ENCODE peak calls at places on chromosomes 2 and 18, in seven cellular contexts. F, C, T, H, B, S and W are unnamed samples.

GRCh38 chr18:46622999-46623398 is 34.0 kb downstream of the LOXHD1 start:
- ATAC-seq in F (no peak), B (no peak), H (no peak), S (no peak), T (no peak), C (peak), W (no peak)

GRCh38 chr2:170984079-170984478 is 55.0 kb downstream of the GORASP2 start:
- ATAC-seq in B (peak), T (peak), F (peak), H (no peak), C (no peak), S (peak), W (no peak)

GRCh38 chr2:174666312-174666711 is 68.7 kb upstream of the WIPF1 start:
- ATAC-seq in S (peak), C (no peak), B (no peak), F (no peak), T (no peak), H (peak), W (no peak)

GRCh38 chr2:16628316-16628715 is 37.3 kb downstream of the CYRIA start:
- ATAC-seq in C (no peak), B (no peak), T (no peak), S (peak), H (no peak), F (no peak), W (no peak)

GRCh38 chr2:238968616-238969394 is 120.9 kb downstream of the TWIST2 start:
- ATAC-seq in H (no peak), B (no peak), C (no peak), S (no peak), F (no peak), T (no peak), W (no peak)

GRCh38 chr2:119702203-119702917 is 23.4 kb downstream of the TMEM177 start:
- ATAC-seq in H (no peak), S (no peak), F (no peak), C (no peak), T (no peak), B (no peak), W (no peak)

GRCh38 chr2:161044937-161045336 is 115.3 kb upstream of the TANK start:
- ATAC-seq in T (no peak), B (no peak), H (peak), C (no peak), F (no peak), S (no peak), W (peak)

GRCh38 chr2:203880557-203881125 is 13.1 kb downstream of the CTLA4 start:
- ATAC-seq in H (peak), T (no peak), S (no peak), F (no peak), C (no peak), B (no peak), W (no peak)

GRCh38 chr2:241490825-241491505 is 17.4 kb downstream of the STK25 start:
- ATAC-seq in S (no peak), T (peak), H (no peak), F (peak), B (peak), C (peak), W (no peak)

GRCh38 chr2:54053830-54054229 is 61.6 kb upstream of the ACYP2 start:
- ATAC-seq in H (no peak), B (no peak), T (no peak), F (no peak), S (peak), C (no peak), W (no peak)

GRCh38 chr2:127929449-127929848 is 43.7 kb upstream of the AMMECR1L start:
- ATAC-seq in S (no peak), B (no peak), H (no peak), F (no peak), C (no peak), T (no peak), W (no peak)

GRCh38 chr2:54619660-54620231 is 103.7 kb upstream of the EML6 start:
- ATAC-seq in S (no peak), H (no peak), T (peak), F (no peak), C (no peak), B (no peak), W (no peak)

GRCh38 chr2:169160926-169161481 is 91.6 kb downstream of the DHRS9 start:
- ATAC-seq in B (no peak), F (no peak), T (no peak), C (no peak), H (no peak), S (no peak), W (no peak)

GRCh38 chr2:9473308-9473984 is 905 bp upstream of the IAH1 start:
- ATAC-seq in F (no peak), H (peak), T (peak), S (peak), B (peak), C (no peak), W (no peak)

GRCh38 chr2:41827354-41827971 is 220.4 kb upstream of the PKDCC start:
- ATAC-seq in B (no peak), T (peak), S (no peak), C (no peak), H (no peak), F (no peak), W (no peak)

GRCh38 chr18:58095655-58096054 is 51.6 kb downstream of the NEDD4L start:
- ATAC-seq in C (no peak), S (no peak), H (no peak), B (no peak), T (no peak), F (no peak), W (no peak)

GRCh38 chr18:74472312-74472711 is 15.2 kb upstream of the DIPK1C start:
- ATAC-seq in B (no peak), C (no peak), H (no peak), F (no peak), T (no peak), S (no peak), W (no peak)

GRCh38 chr2:183579686-183580085 is 455.4 kb downstream of the NUP35 start:
- ATAC-seq in F (no peak), H (no peak), T (no peak), B (no peak), S (no peak), C (no peak), W (no peak)

GRCh38 chr18:63377275-63377980 is 10.4 kb upstream of the KDSR start:
- ATAC-seq in B (no peak), S (no peak), T (no peak), F (no peak), C (no peak), H (no peak), W (no peak)

GRCh38 chr18:47953471-47953931 is 23.0 kb upstream of the SMAD2 start:
- ATAC-seq in S (peak), B (peak), F (no peak), H (peak), T (no peak), C (no peak), W (peak)

GRCh38 chr2:105671156-105671555 is 73.6 kb upstream of the NCK2 start:
- ATAC-seq in H (no peak), S (no peak), T (no peak), F (no peak), B (no peak), C (no peak), W (peak)

GRCh38 chr2:112692496-112692911 is 28.3 kb upstream of the NT5DC4 start:
- ATAC-seq in H (peak), F (peak), B (peak), C (peak), T (peak), S (peak), W (peak)
- TF ChIP-seq POLR2AphosphoS5 in H (peak), F (no peak), B (no peak), C (peak), T (no peak), S (no peak), W (no peak)

GRCh38 chr2:138775725-138776124 is 4.5 kb downstream of the NXPH2 start:
- ATAC-seq in C (no peak), T (no peak), H (no peak), B (no peak), S (no peak), F (no peak), W (no peak)
- TF ChIP-seq POLR2AphosphoS5 in C (no peak), T (no peak), H (no peak), B (no peak), S (no peak), F (no peak), W (no peak)

GRCh38 chr2:65415091-65415490 is 17.3 kb downstream of the SPRED2 start:
- ATAC-seq in C (no peak), B (no peak), S (no peak), F (no peak), T (no peak), H (no peak), W (no peak)

GRCh38 chr2:65413610-65414009 is 18.8 kb downstream of the SPRED2 start:
- ATAC-seq in B (peak), S (no peak), F (no peak), C (no peak), T (no peak), H (no peak), W (no peak)

GRCh38 chr2:65416945-65417344 is 15.5 kb downstream of the SPRED2 start:
- ATAC-seq in C (peak), S (peak), B (no peak), H (no peak), F (no peak), T (no peak), W (no peak)

GRCh38 chr2:65417509-65418085 is 14.8 kb downstream of the SPRED2 start:
- ATAC-seq in S (peak), F (no peak), C (no peak), H (no peak), T (no peak), B (no peak), W (no peak)

DNA sequence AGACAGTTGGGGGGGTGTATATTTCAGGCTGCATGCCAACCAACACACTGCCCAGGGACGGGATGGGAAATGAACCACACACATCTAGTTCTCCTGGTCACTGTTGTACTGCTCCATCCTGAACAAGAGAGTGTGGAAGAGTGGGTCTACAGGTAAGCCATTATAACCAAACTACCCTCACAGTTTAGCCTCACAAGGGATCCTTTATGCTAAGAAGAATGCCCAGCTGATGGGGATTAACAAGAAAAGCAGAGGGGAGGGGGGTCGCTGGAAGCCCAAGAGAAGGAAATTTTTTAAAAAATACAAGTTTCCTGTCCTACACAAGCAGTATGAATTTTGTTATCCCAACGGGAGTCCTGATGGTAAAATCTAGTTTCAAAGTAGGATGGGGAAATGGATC is 16.1 kb downstream of the SPRED2 start:
- ATAC-seq in T (no peak), S (no peak), F (no peak), C (no peak), B (no peak), H (no peak), W (no peak)
- TF ChIP-seq POLR2AphosphoS5 in T (no peak), S (no peak), F (no peak), C (no peak), B (no peak), H (no peak), W (no peak)

DNA sequence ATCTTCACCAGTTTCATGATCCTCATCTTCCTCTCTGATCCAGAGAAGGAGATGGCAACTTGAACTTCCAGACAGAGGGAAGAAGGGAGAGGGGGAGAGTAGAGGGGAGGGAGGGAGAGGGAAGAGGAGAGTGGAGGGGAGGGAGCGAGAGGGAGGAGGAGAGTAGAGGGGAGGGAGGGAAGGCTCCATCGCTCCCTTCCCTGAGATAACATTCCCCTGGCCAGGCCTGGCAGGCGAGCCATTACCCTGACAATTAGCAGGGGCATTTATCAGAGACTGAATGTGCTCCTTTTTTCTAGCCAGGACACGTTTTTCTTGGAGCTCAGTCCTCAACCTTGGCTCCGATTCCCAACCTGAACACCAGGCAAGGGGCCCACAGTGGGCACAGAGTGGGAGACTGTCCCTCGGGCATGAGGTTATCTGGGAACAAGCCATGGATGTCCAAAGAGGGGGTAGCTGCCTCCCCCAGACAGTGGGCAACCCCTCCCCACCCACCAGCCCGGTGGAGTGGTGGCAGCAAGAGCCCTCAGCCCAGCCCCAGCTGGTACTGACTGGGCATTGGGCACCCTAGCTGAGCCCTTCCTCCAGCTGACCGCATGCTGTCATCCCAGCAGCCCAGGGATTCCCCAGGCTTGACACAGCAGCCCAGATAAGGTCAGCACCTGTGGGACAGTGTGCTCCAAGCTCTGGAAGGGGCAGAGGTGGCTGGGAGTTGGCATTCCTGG is 81.8 kb downstream of the TNS1 start:
- ATAC-seq in B (no peak), S (no peak), T (no peak), F (no peak), H (no peak), C (no peak), W (peak)
- TF ChIP-seq POLR2AphosphoS5 in B (no peak), S (no peak), T (no peak), F (no peak), H (peak), C (no peak), W (peak)

GRCh38 chr18:26290388-26290787 is 64.1 kb downstream of the TAF4B start:
- ATAC-seq in C (no peak), H (no peak), F (no peak), T (no peak), S (peak), B (no peak), W (no peak)

GRCh38 chr18:26286008-26286407 is 59.8 kb downstream of the TAF4B start:
- ATAC-seq in T (peak), B (no peak), F (no peak), C (no peak), H (no peak), S (peak), W (no peak)
- TF ChIP-seq POLR2AphosphoS5 in T (no peak), B (no peak), F (no peak), C (no peak), H (no peak), S (no peak), W (no peak)

GRCh38 chr2:216370961-216371633 is 1.2 kb downstream of the MARCHF4 start:
- ATAC-seq in T (peak), S (no peak), F (no peak), B (peak), H (no peak), C (no peak), W (no peak)

GRCh38 chr2:216373896-216374295 is 1.6 kb upstream of the MARCHF4 start:
- ATAC-seq in H (no peak), T (no peak), F (no peak), C (no peak), S (no peak), B (no peak), W (no peak)

GRCh38 chr2:216372761-216373291 is 543 bp upstream of the MARCHF4 start:
- ATAC-seq in H (no peak), B (peak), S (no peak), F (no peak), C (peak), T (no peak), W (no peak)

GRCh38 chr2:216369821-216370220 is 2.5 kb downstream of the MARCHF4 start:
- ATAC-seq in S (no peak), F (no peak), B (no peak), H (no peak), T (no peak), C (no peak), W (no peak)

DNA sequence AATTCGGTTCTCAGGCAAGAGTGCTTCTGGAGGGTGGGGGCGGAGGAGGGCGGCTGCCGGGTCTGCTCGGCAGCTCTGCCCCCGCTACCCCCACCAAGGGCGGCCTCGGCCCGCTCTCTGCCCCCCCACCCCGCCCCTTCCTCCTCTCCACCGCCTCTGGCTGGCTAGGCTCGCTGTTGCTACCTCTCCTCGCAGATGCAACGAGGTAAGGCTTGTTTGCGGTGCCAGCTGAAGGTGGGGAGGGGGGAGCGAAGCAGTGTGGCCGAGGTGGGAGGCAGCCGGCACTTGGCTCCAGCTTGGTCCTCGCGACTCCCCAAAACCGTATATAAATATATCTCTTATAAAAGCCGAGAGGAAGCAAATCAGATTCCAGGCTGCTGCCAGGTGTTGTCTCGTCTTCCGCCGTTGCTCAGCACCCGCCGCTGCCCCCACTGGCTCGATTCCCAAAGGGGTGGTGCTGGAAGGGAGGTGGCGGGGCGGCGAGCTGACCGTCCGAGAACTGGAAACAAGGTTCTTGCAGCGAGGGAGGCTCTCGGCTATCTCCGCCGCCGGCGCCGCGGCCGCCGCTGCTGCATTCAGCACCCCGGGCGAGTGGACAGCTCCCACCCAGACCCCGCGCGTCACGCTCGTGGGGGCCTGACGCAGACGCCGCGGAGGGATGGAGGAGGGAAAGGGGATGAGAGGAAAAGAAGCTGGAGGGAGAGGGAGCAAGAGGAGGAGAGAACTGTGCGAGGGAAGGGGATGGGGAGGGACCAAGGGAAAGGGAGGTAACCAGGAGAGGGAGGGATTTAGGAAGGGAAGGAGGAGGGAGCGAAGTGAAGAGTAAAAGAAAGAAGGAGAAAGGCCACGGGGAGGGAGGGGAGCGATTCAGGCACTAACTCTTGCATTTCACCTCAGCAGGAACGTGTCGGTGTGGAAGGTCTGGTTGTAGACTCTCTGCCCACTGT is at the start of gene MARCHF4:
- ATAC-seq in T (peak), H (peak), F (peak), C (peak), S (peak), B (peak), W (peak)
- TF ChIP-seq POLR2AphosphoS5 in T (no peak), H (no peak), F (no peak), C (no peak), S (no peak), B (no peak), W (no peak)

DNA sequence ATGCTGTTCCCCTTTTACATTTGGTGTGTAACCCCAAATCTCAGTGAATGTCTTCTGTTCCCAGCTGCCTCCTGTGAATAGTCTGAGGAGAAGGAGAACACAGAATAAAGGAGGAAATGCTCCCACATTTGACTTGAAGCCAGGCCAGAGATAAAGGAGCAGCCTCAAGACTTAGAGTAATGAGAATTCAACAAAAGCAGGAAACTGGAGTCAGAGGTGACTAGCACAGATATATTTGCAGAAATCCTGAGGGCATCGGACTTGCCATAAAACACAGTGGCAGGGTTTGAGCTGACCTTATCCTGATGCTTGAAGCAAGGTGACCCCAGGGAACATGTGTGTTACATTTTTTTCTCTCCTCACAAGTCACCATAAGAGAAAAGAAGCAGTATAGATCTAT is 291.4 kb upstream of the RND3 start:
- ATAC-seq in S (no peak), T (no peak), H (no peak), F (no peak), C (no peak), B (no peak), W (no peak)
- TF ChIP-seq POLR2AphosphoS5 in S (no peak), T (no peak), H (no peak), F (no peak), C (no peak), B (no peak), W (no peak)